ENCODE peak calls at places on chromosomes 7 and 10, in six cellular contexts. One of them, this sample, is unnamed. For H3K4me1, the result is how much of the 10 kb centered on the place peaks cover.

GRCh38 chr7:96589038-96589437 is 120.6 kb downstream of the SEM1 start:
- DNase-seq in transverse colon: no peak
- DNase-seq in uterus: no peak
- DNase-seq in body of pancreas: no peak
- DNase-seq in stomach: no peak
- DNase-seq in upper lobe of left lung: no peak
- DNase-seq in this sample: no peak

GRCh38 chr10:623477-624311 is 65.8 kb downstream of the DIP2C start:
- DNase-seq in stomach: no peak
- DNase-seq in body of pancreas: no peak
- DNase-seq in upper lobe of left lung: no peak
- DNase-seq in transverse colon: no peak
- DNase-seq in uterus: no peak
- DNase-seq in this sample: no peak

GRCh38 chr7:55641273-55641691 is 69.0 kb upstream of the VOPP1 start:
- DNase-seq in upper lobe of left lung: no peak
- DNase-seq in uterus: peak
- DNase-seq in transverse colon: peak
- DNase-seq in stomach: peak
- DNase-seq in body of pancreas: peak
- DNase-seq in this sample: peak

GRCh38 chr7:67692425-67692824 is 695.8 kb downstream of the TYW1 start:
- DNase-seq in stomach: peak
- DNase-seq in uterus: no peak
- DNase-seq in upper lobe of left lung: no peak
- DNase-seq in body of pancreas: peak
- DNase-seq in transverse colon: no peak
- DNase-seq in this sample: no peak

GRCh38 chr7:100680589-100681271 is 7.2 kb downstream of the GNB2 start:
- DNase-seq in uterus: peak
- DNase-seq in body of pancreas: no peak
- DNase-seq in transverse colon: peak
- DNase-seq in stomach: no peak
- DNase-seq in upper lobe of left lung: peak
- DNase-seq in this sample: no peak

GRCh38 chr7:6306471-6306870 is 34.0 kb upstream of the CYTH3 start:
- DNase-seq in transverse colon: no peak
- DNase-seq in upper lobe of left lung: no peak
- DNase-seq in stomach: no peak
- DNase-seq in body of pancreas: no peak
- DNase-seq in uterus: no peak
- DNase-seq in this sample: no peak

GRCh38 chr10:106997721-106998120 is 166.8 kb downstream of the SORCS1 start:
- DNase-seq in transverse colon: peak
- DNase-seq in body of pancreas: peak
- DNase-seq in uterus: no peak
- DNase-seq in upper lobe of left lung: no peak
- DNase-seq in stomach: no peak
- DNase-seq in this sample: peak

GRCh38 chr7:70706204-70706603 is 425.7 kb upstream of the GALNT17 start:
- DNase-seq in stomach: no peak
- DNase-seq in body of pancreas: no peak
- DNase-seq in uterus: no peak
- DNase-seq in transverse colon: no peak
- DNase-seq in upper lobe of left lung: no peak
- DNase-seq in this sample: no peak

GRCh38 chr7:1512781-1513656 is 8.8 kb upstream of the INTS1 start:
- DNase-seq in stomach: peak
- DNase-seq in body of pancreas: peak
- DNase-seq in uterus: peak
- DNase-seq in transverse colon: no peak
- DNase-seq in upper lobe of left lung: peak
- DNase-seq in this sample: peak

GRCh38 chr10:82982110-82982608 is 1107.2 kb downstream of the NRG3 start:
- DNase-seq in stomach: no peak
- DNase-seq in uterus: no peak
- DNase-seq in transverse colon: no peak
- DNase-seq in upper lobe of left lung: no peak
- DNase-seq in body of pancreas: no peak
- DNase-seq in this sample: no peak

GRCh38 chr10:113519616-113520015 is 33.2 kb upstream of the HABP2 start:
- DNase-seq in stomach: peak
- DNase-seq in transverse colon: no peak
- DNase-seq in body of pancreas: no peak
- DNase-seq in uterus: no peak
- DNase-seq in upper lobe of left lung: peak
- DNase-seq in this sample: no peak

GRCh38 chr7:87328281-87328680 is 17.2 kb upstream of the CROT start:
- DNase-seq in uterus: no peak
- DNase-seq in body of pancreas: no peak
- DNase-seq in transverse colon: no peak
- DNase-seq in stomach: no peak
- DNase-seq in upper lobe of left lung: no peak
- DNase-seq in this sample: no peak

GRCh38 chr10:62045765-62046521 is 144.4 kb downstream of the ARID5B start:
- DNase-seq in stomach: no peak
- DNase-seq in body of pancreas: no peak
- DNase-seq in upper lobe of left lung: no peak
- DNase-seq in transverse colon: no peak
- DNase-seq in uterus: peak
- DNase-seq in this sample: no peak

GRCh38 chr10:123136806-123137642 is 1.3 kb downstream of the HMX3 start:
- DNase-seq in body of pancreas: no peak
- DNase-seq in uterus: no peak
- DNase-seq in upper lobe of left lung: peak
- DNase-seq in transverse colon: no peak
- DNase-seq in stomach: no peak
- DNase-seq in this sample: no peak

GRCh38 chr10:72597897-72598296 is 28.0 kb downstream of the MICU1 start:
- DNase-seq in body of pancreas: no peak
- DNase-seq in uterus: no peak
- DNase-seq in stomach: no peak
- DNase-seq in upper lobe of left lung: no peak
- DNase-seq in transverse colon: no peak
- DNase-seq in this sample: no peak

GRCh38 chr7:45599851-45600706 is 25.9 kb downstream of the ADCY1 start:
- DNase-seq in uterus: no peak
- DNase-seq in body of pancreas: no peak
- DNase-seq in upper lobe of left lung: no peak
- DNase-seq in stomach: peak
- DNase-seq in transverse colon: no peak
- DNase-seq in this sample: no peak

GRCh38 chr7:140674899-140675701 is 2.4 kb downstream of the ADCK2 start:
- DNase-seq in body of pancreas: peak
- DNase-seq in upper lobe of left lung: no peak
- DNase-seq in stomach: no peak
- DNase-seq in uterus: no peak
- DNase-seq in transverse colon: peak
- DNase-seq in this sample: peak

GRCh38 chr10:103648951-103649532 is 155.5 kb downstream of the NEURL1 start:
- DNase-seq in body of pancreas: peak
- DNase-seq in uterus: peak
- DNase-seq in transverse colon: no peak
- DNase-seq in stomach: no peak
- DNase-seq in upper lobe of left lung: no peak
- DNase-seq in this sample: peak

GRCh38 chr7:20214787-20215669 is 2.2 kb downstream of the MACC1 start:
- DNase-seq in upper lobe of left lung: no peak
- DNase-seq in transverse colon: no peak
- DNase-seq in uterus: no peak
- DNase-seq in body of pancreas: peak
- DNase-seq in stomach: no peak
- DNase-seq in this sample: no peak

GRCh38 chr7:116970148-116970910 is 17.0 kb downstream of the ST7 start:
- DNase-seq in body of pancreas: no peak
- DNase-seq in uterus: no peak
- DNase-seq in stomach: no peak
- DNase-seq in transverse colon: no peak
- DNase-seq in upper lobe of left lung: no peak
- DNase-seq in this sample: no peak

GRCh38 chr7:116967983-116968382 is 14.7 kb downstream of the ST7 start:
- DNase-seq in body of pancreas: no peak
- DNase-seq in transverse colon: no peak
- DNase-seq in uterus: no peak
- DNase-seq in stomach: no peak
- DNase-seq in upper lobe of left lung: no peak
- DNase-seq in this sample: no peak

GRCh38 chr7:116967254-116967922 is 14.1 kb downstream of the ST7 start:
- DNase-seq in body of pancreas: no peak
- DNase-seq in transverse colon: no peak
- DNase-seq in uterus: no peak
- DNase-seq in stomach: no peak
- DNase-seq in upper lobe of left lung: no peak
- DNase-seq in this sample: no peak

GRCh38 chr7:116969371-116969902 is 16.1 kb downstream of the ST7 start:
- DNase-seq in body of pancreas: no peak
- DNase-seq in upper lobe of left lung: no peak
- DNase-seq in transverse colon: no peak
- DNase-seq in uterus: no peak
- DNase-seq in stomach: no peak
- DNase-seq in this sample: no peak

DNA sequence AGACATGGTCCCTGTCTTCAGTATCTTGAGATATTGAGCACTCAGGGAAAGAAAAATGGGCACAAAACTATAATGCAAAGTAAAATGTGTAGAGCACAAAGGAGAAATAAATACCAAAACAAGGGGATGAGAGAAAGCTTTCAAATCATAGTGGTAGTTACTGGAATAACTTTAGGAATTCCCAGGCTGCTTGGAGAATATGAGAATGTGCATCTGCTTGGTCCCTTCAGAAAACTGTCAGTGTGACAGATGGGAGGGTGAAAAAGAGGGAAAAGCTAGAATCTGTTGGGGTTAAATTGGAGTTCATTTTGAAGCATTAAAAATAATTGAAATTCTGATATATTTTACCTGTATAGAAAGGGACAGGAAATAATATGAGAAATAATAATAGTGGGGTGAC is 15.3 kb downstream of the ST7 start:
- DNase-seq in uterus: no peak
- DNase-seq in upper lobe of left lung: no peak
- DNase-seq in body of pancreas: no peak
- DNase-seq in stomach: no peak
- DNase-seq in transverse colon: no peak
- DNase-seq in this sample: no peak
- H3K4me1 ChIP-seq in uterus: under half
- H3K4me1 ChIP-seq in upper lobe of left lung: under half
- H3K4me1 ChIP-seq in body of pancreas: under half
- H3K4me1 ChIP-seq in stomach: under half
- H3K4me1 ChIP-seq in transverse colon: under half
- H3K4me1 ChIP-seq in this sample: under half

GRCh38 chr7:99396914-99397631 is 11.3 kb downstream of the PDAP1 start:
- DNase-seq in upper lobe of left lung: no peak
- DNase-seq in uterus: no peak
- DNase-seq in body of pancreas: no peak
- DNase-seq in transverse colon: no peak
- DNase-seq in stomach: no peak
- DNase-seq in this sample: no peak

GRCh38 chr7:99402854-99403253 is 5.5 kb downstream of the PDAP1 start:
- DNase-seq in upper lobe of left lung: no peak
- DNase-seq in uterus: no peak
- DNase-seq in transverse colon: no peak
- DNase-seq in body of pancreas: no peak
- DNase-seq in stomach: no peak
- DNase-seq in this sample: no peak

GRCh38 chr7:99398891-99399445 is 9.4 kb downstream of the PDAP1 start:
- DNase-seq in transverse colon: no peak
- DNase-seq in uterus: no peak
- DNase-seq in upper lobe of left lung: no peak
- DNase-seq in body of pancreas: no peak
- DNase-seq in stomach: no peak
- DNase-seq in this sample: no peak

GRCh38 chr7:99397632-99397983 is 10.8 kb downstream of the PDAP1 start:
- DNase-seq in body of pancreas: no peak
- DNase-seq in stomach: no peak
- DNase-seq in upper lobe of left lung: no peak
- DNase-seq in uterus: no peak
- DNase-seq in transverse colon: no peak
- DNase-seq in this sample: no peak

GRCh38 chr7:99399597-99399996 is 8.8 kb downstream of the PDAP1 start:
- DNase-seq in stomach: no peak
- DNase-seq in body of pancreas: no peak
- DNase-seq in uterus: no peak
- DNase-seq in upper lobe of left lung: no peak
- DNase-seq in transverse colon: no peak
- DNase-seq in this sample: no peak
- TF ChIP-seq POLR2A in stomach: no peak
- TF ChIP-seq POLR2A in body of pancreas: no peak
- TF ChIP-seq POLR2A in uterus: no peak
- TF ChIP-seq POLR2A in upper lobe of left lung: no peak
- TF ChIP-seq POLR2A in transverse colon: no peak
- TF ChIP-seq POLR2A in this sample: no peak

DNA sequence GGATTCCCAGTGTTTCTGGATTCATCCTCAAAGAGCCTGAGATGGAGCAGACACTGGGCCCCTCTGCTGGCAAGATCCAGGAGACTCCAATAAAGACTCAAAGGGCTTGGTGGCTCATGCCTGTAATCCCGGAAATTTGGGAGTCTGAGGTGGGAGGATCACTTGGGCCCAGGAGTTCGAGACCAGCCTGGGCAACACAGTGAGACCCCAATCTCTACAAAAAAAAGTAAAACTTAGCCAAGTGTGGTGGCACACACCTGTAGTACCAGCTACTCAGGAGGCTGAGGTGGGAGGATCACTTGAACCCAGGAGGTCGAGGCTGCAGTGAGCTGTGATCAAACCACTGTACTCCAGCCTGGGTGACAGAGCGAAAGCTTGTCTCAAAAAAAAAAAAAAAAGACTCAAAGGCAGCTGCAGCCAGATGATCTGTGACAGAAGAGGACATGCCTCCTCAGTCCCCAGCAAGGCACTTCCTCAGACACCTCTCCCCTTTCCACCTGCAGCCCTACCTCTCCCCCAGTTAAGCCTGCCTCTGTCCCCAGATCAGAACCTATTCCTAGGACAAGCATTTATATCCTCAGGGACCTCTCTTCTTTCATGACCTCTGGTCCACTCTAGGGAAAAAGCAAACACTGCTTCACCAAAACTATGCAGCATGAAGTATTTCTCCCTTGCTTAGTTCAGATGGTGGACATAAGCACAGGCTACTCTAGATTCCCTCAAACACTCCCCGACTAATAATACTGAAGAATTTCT is 27.9 kb downstream of the PDLIM1 start:
- DNase-seq in upper lobe of left lung: no peak
- DNase-seq in stomach: no peak
- DNase-seq in transverse colon: no peak
- DNase-seq in body of pancreas: no peak
- DNase-seq in uterus: no peak
- DNase-seq in this sample: no peak
- H3K4me1 ChIP-seq in upper lobe of left lung: under half
- H3K4me1 ChIP-seq in stomach: under half
- H3K4me1 ChIP-seq in transverse colon: under half
- H3K4me1 ChIP-seq in body of pancreas: under half
- H3K4me1 ChIP-seq in uterus: under half
- H3K4me1 ChIP-seq in this sample: half or more

DNA sequence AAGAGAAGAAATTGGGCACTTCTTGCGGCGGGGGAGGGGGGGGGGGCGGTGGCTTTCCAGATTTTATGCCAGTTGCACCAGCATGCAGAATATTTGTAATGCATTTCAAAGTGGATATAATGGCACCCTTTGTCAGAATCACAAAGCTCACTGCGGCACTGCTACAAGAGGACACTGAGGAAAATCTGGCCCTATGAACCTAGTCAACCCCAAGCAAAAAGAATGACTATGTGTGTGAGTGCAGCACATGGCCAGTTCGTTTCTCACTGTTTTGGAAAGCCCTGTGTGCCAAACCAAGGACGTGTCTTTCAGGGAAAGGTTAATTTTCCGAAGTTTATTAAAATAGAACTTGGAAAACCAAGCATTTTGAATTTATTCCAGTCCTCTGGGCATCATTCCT is 471.7 kb downstream of the PLXDC2 start:
- DNase-seq in transverse colon: no peak
- DNase-seq in upper lobe of left lung: no peak
- DNase-seq in stomach: no peak
- DNase-seq in body of pancreas: no peak
- DNase-seq in uterus: no peak
- DNase-seq in this sample: no peak
- TF ChIP-seq POLR2A in transverse colon: no peak
- TF ChIP-seq POLR2A in upper lobe of left lung: no peak
- TF ChIP-seq POLR2A in stomach: no peak
- TF ChIP-seq POLR2A in body of pancreas: no peak
- TF ChIP-seq POLR2A in uterus: no peak
- TF ChIP-seq POLR2A in this sample: no peak